ENCODE peak calls at places on chromosome 22, in eight cellular contexts. Q is activated CD4-positive, alpha-beta memory T cell treated with anti-CD3 and anti-CD28 coated beads, Interleukin-2, amount 10 ng/mL, durations not matched to agents 7 days and 5 days; D is upper lobe of right lung; E is SK-N-MC; K is BJ; B is NCI-H1105 treated with DMSO at 0.1 percent for 48 hours; H is GM13977; T is nucleus accumbens. Z is an unnamed sample.

GRCh38 chr22:37147186-37147990 is 2.3 kb downstream of the IL2RB start:
- DNase-seq in B (no peak), K (no peak), H (no peak), E (no peak), Q (no peak), T (no peak), D (no peak), Z (no peak)

GRCh38 chr22:45930324-45930723 is 46.6 kb downstream of the WNT7B start:
- DNase-seq in K (no peak), E (no peak), Q (no peak), H (no peak), T (no peak), D (no peak), B (no peak), Z (no peak)

GRCh38 chr22:50694099-50694498 is 21.5 kb downstream of the SHANK3 start:
- DNase-seq in B (no peak), D (no peak), H (no peak), T (no peak), E (no peak), K (no peak), Q (peak; percentile 30), Z (no peak)

GRCh38 chr22:36301851-36302250 is 48.9 kb downstream of the APOL1 start:
- DNase-seq in B (no peak), K (peak; percentile 24), H (no peak), Q (no peak), E (no peak), D (no peak), T (no peak), Z (no peak)

GRCh38 chr22:37818397-37819099 is 4.6 kb upstream of the GALR3 start:
- DNase-seq in D (peak; percentile 89), T (no peak), K (no peak), Q (peak; percentile 76), E (no peak), H (peak; percentile 90), B (peak; percentile 53), Z (peak; percentile 84)

GRCh38 chr22:24037851-24038765 is 27.0 kb downstream of the CABIN1 start:
- DNase-seq in Q (no peak), H (no peak), B (no peak), K (no peak), D (no peak), E (no peak), T (no peak), Z (no peak)

GRCh38 chr22:30694171-30694637 is 470 bp upstream of the OSBP2 start:
- DNase-seq in B (peak; percentile 73), K (no peak), D (peak; percentile 88), Q (peak; percentile 69), T (peak; percentile 57), H (peak; percentile 63), E (no peak), Z (peak; percentile 92)

GRCh38 chr22:49712195-49712791 is 115.4 kb downstream of the BRD1 start:
- DNase-seq in B (no peak), T (no peak), E (no peak), K (no peak), D (peak; percentile 26), Q (no peak), H (no peak), Z (peak; percentile 52)

GRCh38 chr22:50105529-50106100 is 15.8 kb downstream of the MOV10L1 start:
- DNase-seq in B (no peak), H (peak; percentile 71), D (no peak), Q (peak; percentile 49), T (no peak), E (no peak), K (no peak), Z (peak; percentile 42)

GRCh38 chr22:36221799-36222751 is 17.3 kb downstream of the APOL2 start:
- DNase-seq in T (no peak), Q (peak; percentile 58), H (peak; percentile 44), B (peak; percentile 52), E (no peak), K (no peak), D (no peak), Z (peak; percentile 38)

GRCh38 chr22:23856721-23857605 is 712 bp upstream of the SLC2A11 start:
- DNase-seq in T (peak; percentile 47), E (no peak), B (peak; percentile 52), H (no peak), D (peak; percentile 77), Q (no peak), K (peak; percentile 29), Z (peak; percentile 87)

GRCh38 chr22:32552540-32552939 is 77.9 kb downstream of the FBXO7 start:
- DNase-seq in Q (no peak), T (no peak), K (no peak), B (no peak), H (no peak), E (no peak), D (no peak), Z (no peak)

GRCh38 chr22:27399161-27399560 is 402.4 kb downstream of the MN1 start:
- DNase-seq in B (no peak), D (no peak), T (peak; percentile 29), E (no peak), Q (no peak), K (no peak), H (no peak), Z (no peak)

GRCh38 chr22:20771918-20772625 is 1.8 kb upstream of the SERPIND1 start:
- DNase-seq in T (no peak), K (no peak), D (no peak), E (no peak), H (no peak), B (no peak), Q (no peak), Z (peak; percentile 47)

GRCh38 chr22:20131593-20131855 is at the start of gene ZDHHC8:
- DNase-seq in T (peak; percentile 47), H (peak; percentile 85), D (peak; percentile 78), E (no peak), B (no peak), K (no peak), Q (peak; percentile 47), Z (no peak)

GRCh38 chr22:22910272-22911240 is 22.9 kb downstream of the IGLL5 start:
- DNase-seq in H (no peak), K (no peak), Q (no peak), D (no peak), B (no peak), T (no peak), E (no peak), Z (no peak)

GRCh38 chr22:27406389-27406861 is 395.1 kb downstream of the MN1 start:
- DNase-seq in H (no peak), Q (no peak), D (no peak), K (no peak), T (no peak), B (no peak), E (no peak), Z (no peak)

GRCh38 chr22:25853078-25853477 is 111.1 kb downstream of the MYO18B start:
- DNase-seq in T (no peak), H (peak; percentile 52), B (no peak), D (no peak), Q (no peak), K (no peak), E (no peak), Z (no peak)

GRCh38 chr22:38115423-38116205 is 5.1 kb upstream of the BAIAP2L2 start:
- DNase-seq in E (no peak), D (no peak), Q (no peak), K (no peak), T (no peak), B (no peak), H (no peak), Z (peak; percentile 29)